ENCODE peak calls at places on chromosomes 5 and 9, in six cellular contexts. A, J, U, M, V and I are unnamed samples.

GRCh38 chr9:105148328-105149006 is 96.0 kb upstream of the SLC44A1 start:
- DNase-seq in A (no peak), J (no peak), U (peak), M (no peak), V (peak), I (no peak)

GRCh38 chr9:37591775-37592107 is 656 bp downstream of the TOMM5 start:
- DNase-seq in A (no peak), J (no peak), U (no peak), M (no peak), V (peak), I (no peak)

GRCh38 chr9:136550439-136551085 is 4.7 kb upstream of the NOTCH1 start:
- DNase-seq in A (no peak), J (no peak), U (no peak), M (no peak), V (no peak), I (no peak)

GRCh38 chr5:178237431-178238312 is 5.1 kb upstream of the PHYKPL start:
- DNase-seq in A (peak), J (no peak), U (no peak), M (no peak), V (no peak), I (no peak)

GRCh38 chr5:116480894-116481510 is 93.6 kb downstream of the SEMA6A start:
- DNase-seq in A (no peak), J (no peak), U (no peak), M (no peak), V (no peak), I (no peak)

GRCh38 chr9:96617439-96618185 is 2.0 kb downstream of the CDC14B start:
- DNase-seq in A (no peak), J (no peak), U (peak), M (no peak), V (no peak), I (no peak)

GRCh38 chr9:16368425-16369087 is 501.9 kb downstream of the BNC2 start:
- DNase-seq in A (no peak), J (no peak), U (no peak), M (no peak), V (no peak), I (no peak)

GRCh38 chr9:128160603-128160987 is 530 bp downstream of the BBLN start:
- DNase-seq in A (no peak), J (no peak), U (peak), M (no peak), V (peak), I (peak)

GRCh38 chr9:137967280-137967943 is 89.8 kb downstream of the CACNA1B start:
- DNase-seq in A (no peak), J (no peak), U (no peak), M (no peak), V (no peak), I (no peak)

GRCh38 chr9:120353501-120353900 is 226.5 kb downstream of the CDK5RAP2 start:
- DNase-seq in A (no peak), J (no peak), U (no peak), M (no peak), V (no peak), I (no peak)

GRCh38 chr9:116300360-116300759 is 146.8 kb downstream of the PAPPA start:
- DNase-seq in A (no peak), J (no peak), U (no peak), M (no peak), V (no peak), I (no peak)

GRCh38 chr9:104881991-104882555 is 45.9 kb downstream of the ABCA1 start:
- DNase-seq in A (no peak), J (no peak), U (no peak), M (no peak), V (no peak), I (no peak)

GRCh38 chr9:134284741-134285140 is 41.5 kb upstream of the RXRA start:
- DNase-seq in A (no peak), J (no peak), U (no peak), M (no peak), V (no peak), I (no peak)

GRCh38 chr9:134287591-134288518 is 38.4 kb upstream of the RXRA start:
- DNase-seq in A (no peak), J (no peak), U (peak), M (no peak), V (no peak), I (no peak)

GRCh38 chr9:134285215-134285845 is 40.9 kb upstream of the RXRA start:
- DNase-seq in A (no peak), J (no peak), U (no peak), M (no peak), V (no peak), I (no peak)

GRCh38 chr9:134288731-134289130 is 37.5 kb upstream of the RXRA start:
- DNase-seq in A (no peak), J (no peak), U (no peak), M (no peak), V (no peak), I (no peak)

DNA sequence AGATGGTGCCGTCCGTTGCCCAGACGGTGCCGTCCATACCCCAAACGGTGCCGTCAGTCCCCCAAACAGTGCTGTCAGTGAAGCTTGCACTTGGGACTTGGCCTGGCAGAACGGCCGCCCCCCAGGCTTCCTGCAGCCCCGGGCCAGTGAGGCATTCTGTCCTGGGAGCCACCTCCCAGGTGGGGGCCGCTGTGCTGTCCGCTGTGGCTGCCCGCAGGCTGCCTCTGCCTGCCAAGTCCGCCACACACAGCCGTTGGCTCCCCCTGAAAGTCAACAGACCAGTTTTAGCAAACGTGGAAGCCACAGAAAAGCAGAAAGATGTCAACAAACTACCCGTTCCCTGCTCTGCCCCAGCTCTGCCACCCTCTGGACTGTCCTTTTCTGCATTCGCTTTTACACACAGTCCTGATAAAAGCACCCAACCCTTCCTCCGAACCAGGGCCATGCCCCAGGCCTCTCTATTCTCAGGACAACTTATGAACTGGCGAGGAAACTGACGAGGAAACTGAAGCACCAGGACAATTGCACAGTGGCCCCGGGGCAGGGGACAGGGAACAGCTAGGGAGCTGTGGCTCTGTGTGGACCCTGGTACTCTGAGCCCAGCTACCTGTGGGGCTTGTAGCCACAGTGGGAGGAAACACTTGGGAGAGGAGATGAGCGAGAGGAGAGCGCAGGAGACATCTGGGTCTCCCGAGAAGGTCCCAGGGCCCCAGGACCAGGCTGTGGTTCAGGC is 39.6 kb upstream of the RXRA start:
- DNase-seq in A (no peak), J (no peak), U (no peak), M (no peak), V (peak), I (no peak)
- TF ChIP-seq CTCF in A (no peak), J (no peak), U (no peak), M (no peak), V (no peak), I (no peak)

GRCh38 chr9:87263291-87263690 is 234.4 kb upstream of the DAPK1 start:
- DNase-seq in A (no peak), J (no peak), U (peak), M (no peak), V (no peak), I (no peak)
- TF ChIP-seq CTCF in A (no peak), J (no peak), U (peak), M (no peak), V (no peak), I (no peak)

DNA sequence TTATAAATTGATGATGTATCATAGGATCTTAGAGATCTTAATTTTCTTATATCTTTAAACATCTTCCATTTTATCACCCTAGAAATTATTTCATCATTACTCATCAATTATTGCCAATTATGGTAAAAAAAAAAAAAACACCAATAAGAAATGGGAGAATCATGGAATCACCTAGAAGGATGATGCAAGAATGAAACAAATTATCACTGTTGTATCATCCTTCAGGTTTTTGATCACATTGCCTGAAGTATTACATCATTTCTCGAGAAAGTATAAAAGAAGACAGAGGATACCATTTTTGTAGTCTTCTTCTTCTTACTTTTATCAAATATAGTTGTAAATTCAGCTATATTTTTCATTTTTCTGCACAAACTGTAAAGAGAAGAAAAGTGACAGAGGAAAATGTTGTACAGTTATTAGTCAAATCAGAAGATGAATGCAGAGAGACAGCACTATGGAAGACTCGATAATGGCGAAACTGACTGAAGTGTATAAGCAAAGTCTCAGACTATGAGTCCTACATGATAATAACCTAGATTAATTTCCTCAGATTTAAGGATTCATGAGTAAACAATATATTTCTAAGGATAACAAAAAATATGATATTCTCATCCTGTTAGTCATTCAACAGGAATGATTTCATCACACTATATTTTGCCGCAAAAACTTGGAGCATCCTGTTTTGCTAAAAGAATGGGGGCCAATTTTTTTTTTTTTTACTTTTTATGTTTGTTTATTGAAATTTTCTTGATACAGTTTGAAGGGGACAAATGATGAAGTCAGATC is 5.9 kb upstream of the STC2 start:
- DNase-seq in A (no peak), J (no peak), U (no peak), M (no peak), V (no peak), I (no peak)
- TF ChIP-seq CTCF in A (no peak), J (no peak), U (no peak), M (no peak), V (no peak), I (no peak)

DNA sequence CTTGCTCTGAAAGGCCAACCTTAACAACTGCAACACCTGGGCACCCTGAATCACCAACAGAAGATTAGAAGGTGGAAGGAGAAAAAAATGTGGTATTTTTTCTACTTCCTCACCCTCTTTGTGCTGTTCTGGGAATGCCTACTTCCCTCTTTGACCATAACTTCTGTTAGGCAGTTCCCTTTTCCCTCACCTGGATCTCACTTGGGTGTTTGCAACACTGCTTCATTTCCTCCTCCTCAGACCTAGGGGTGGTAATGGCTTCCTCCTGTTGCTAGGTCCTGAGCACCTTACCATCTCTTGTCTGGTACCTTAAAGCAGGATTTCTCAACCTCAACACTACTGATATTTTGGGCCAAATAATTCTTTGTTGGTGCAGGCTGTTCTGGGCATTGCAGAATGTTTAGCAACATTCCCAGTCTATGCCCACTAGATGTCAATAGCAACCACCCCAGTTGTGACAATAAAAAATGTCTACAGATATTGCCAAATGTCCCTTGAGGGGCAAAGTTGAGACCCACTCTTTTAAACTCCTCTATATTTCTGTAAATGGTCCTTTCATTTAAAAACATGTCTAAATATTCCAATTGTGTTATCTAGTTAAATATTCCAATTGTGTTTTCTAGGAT is 300.0 kb upstream of the VLDLR start:
- DNase-seq in A (no peak), J (no peak), U (no peak), M (no peak), V (peak), I (no peak)
- TF ChIP-seq CTCF in A (no peak), J (peak), U (no peak), M (no peak), V (no peak), I (no peak)

DNA sequence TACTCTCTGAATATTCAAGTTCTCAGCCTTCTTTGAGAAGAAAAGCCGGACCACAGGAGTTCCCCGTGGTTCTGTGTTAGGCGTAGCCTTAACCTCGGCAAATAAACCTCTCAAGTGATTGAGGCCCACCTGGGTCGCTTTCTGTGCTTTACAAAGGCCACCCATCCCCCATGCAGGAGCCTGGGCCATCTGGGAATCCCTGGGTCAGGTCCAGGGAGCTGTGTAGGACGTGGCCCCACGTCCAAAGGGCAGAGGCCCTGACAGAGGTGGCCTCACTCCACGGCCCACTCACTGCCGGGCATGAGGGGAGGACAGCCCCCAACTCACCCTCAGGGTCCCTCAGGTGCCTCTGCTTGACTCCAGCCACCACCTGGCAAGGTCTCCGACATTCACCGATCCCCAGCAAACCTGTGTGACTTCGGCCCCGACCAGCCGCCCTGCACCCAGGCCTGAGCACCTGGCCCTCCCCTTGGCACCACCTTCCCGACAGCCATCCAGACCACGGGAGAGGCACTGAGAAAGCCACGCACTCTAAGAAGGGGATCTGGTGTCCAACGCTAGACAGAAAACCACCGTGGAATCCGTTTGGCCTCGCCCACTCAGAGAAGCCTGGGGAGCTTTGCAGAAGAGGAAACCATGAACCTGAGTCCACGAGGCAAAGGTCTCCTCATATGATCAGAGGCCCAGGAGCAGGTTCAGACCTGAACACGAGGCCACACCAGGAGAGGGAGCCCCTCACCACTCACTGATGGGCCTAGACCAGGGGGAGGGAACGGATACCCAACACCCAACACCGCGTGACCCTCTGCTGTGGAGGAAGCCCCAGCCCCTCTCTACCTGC is 4.5 kb downstream of the SLC12A7 start:
- DNase-seq in A (peak), J (no peak), U (no peak), M (no peak), V (no peak), I (no peak)
- TF ChIP-seq CTCF in A (no peak), J (no peak), U (no peak), M (no peak), V (no peak), I (no peak)

DNA sequence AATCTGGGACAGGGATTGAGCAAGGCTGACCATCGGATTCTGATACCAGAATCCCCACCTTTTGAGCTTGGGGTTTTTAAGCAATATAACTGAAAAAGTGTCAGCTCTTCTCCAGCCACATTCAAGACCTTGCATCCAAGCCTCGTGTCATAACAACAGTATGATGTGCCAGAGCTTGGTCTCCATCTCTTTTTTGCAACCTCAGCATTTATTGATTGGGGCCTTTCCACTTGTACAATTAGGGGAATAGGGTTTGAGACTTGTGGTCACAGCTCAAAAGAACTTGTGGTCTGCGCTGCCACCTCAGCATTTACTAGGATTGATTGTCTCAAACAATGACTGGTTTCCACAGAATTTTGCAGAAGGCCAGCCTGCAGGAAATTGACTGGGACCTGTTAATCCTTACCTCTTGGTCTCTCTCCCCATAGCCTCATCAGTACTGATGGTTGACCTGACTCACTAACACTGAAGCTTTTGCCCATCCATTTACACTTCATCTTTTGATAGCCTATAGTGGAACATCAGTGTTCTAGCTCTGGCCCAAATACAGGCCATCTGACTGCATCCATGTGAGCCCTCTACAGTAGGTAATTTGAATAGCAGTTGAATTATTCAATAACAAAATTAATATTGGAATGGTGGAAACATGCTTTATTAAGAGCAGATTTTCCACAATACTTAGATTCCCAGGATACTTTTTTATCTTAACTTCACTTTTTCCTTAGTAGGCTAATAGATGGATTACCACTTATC is 381.6 kb upstream of the PRR16 start:
- DNase-seq in A (no peak), J (no peak), U (no peak), M (no peak), V (no peak), I (no peak)
- TF ChIP-seq CTCF in A (no peak), J (no peak), U (no peak), M (no peak), V (no peak), I (no peak)

DNA sequence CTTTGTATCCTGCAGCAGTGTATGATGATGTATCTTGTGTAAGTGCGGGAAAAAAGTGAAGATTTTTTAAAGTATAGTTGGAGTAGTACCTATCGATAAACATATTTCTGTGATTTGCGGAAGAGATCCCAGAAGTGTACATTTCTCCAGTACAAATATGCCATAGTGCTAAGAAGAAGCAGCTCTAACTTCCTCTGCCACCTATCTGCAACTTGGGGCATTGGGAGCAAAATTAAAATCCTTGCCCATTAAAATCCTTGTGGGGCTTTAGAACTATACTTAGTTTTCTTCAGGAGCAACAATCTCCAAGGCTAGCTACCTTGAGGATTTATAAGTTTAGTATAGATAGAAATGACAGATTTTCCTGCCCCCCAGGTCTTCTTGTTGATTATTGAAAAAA is 123.7 kb downstream of the VCAN start:
- DNase-seq in A (no peak), J (no peak), U (no peak), M (no peak), V (no peak), I (no peak)
- TF ChIP-seq CTCF in A (no peak), J (no peak), U (peak), M (no peak), V (no peak), I (no peak)

DNA sequence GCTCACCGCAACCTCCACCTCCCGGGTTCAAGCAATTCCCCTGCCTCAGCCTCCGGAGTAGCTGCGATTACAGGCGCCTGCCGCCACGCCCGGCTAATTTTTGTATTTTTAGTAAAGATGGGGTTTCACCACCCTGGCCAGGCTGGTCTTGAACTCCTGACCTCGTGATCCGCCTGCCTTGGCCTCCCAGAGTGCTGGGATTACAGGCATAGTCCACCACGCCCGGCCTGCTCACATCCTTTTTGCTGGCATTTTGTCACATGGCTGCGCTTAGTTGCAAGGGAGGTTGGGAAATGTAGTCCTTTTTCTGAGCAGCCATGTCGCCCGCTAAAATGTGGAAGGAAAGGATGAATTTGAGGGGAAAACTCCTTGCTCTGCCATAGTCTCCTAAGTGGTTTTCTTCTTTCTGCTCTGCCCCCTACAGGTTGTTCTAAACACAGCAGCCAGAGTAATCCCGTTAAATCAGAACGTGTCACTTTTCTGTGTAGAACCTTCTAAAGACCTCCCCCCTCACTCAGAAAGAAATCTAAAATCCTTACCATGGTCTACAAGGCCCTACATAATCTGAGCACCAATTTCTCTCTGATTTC is 57.8 kb upstream of the HSPA9 start:
- DNase-seq in A (peak), J (peak), U (peak), M (no peak), V (peak), I (no peak)
- TF ChIP-seq CTCF in A (peak), J (peak), U (peak), M (no peak), V (peak), I (peak)